ENCODE peak calls at places on chromosome 15, in five cellular contexts. M is transverse colon; R is CD8-positive, alpha-beta T cell; P is pancreas; Q is esophagus squamous epithelium. L is an unnamed sample.

GRCh38 chr15:37616215-37616614 is 318.2 kb upstream of the TMCO5A start:
- DNase-seq in Q (no peak), P (no peak), R (no peak), M (no peak), L (no peak)

GRCh38 chr15:44738340-44738984 is 2.1 kb downstream of the TRIM69 start:
- DNase-seq in R (no peak), Q (no peak), P (no peak), M (no peak), L (no peak)

GRCh38 chr15:68818088-68818670 is 2.5 kb downstream of the ANP32A start:
- DNase-seq in P (peak; percentile 77), R (peak; percentile 50), Q (no peak), M (peak; percentile 69), L (no peak)

GRCh38 chr15:69573815-69574472 is 121.3 kb downstream of the RPLP1 start:
- DNase-seq in Q (no peak), R (no peak), P (no peak), M (no peak), L (no peak)

GRCh38 chr15:58910456-58910855 is 23.0 kb downstream of the SLTM start:
- DNase-seq in P (no peak), R (no peak), Q (no peak), M (no peak), L (no peak)

GRCh38 chr15:42118650-42119531 is 24.5 kb upstream of the PLA2G4D start:
- DNase-seq in M (peak; percentile 41), Q (no peak), P (no peak), R (no peak), L (no peak)

GRCh38 chr15:60347480-60348069 is 50.2 kb downstream of the ANXA2 start:
- DNase-seq in M (no peak), R (no peak), Q (no peak), P (no peak), L (no peak)

GRCh38 chr15:96345560-96346389 is 15.3 kb downstream of the NR2F2 start:
- DNase-seq in Q (no peak), R (no peak), M (no peak), P (no peak), L (no peak)

GRCh38 chr15:83199288-83199687 is 8.3 kb downstream of the HDGFL3 start:
- DNase-seq in P (no peak), Q (no peak), M (no peak), R (no peak), L (no peak)

GRCh38 chr15:73927476-73928240 is 1.4 kb downstream of the LOXL1 start:
- DNase-seq in R (peak; percentile 68), P (peak; percentile 76), M (peak; percentile 70), Q (no peak), L (no peak)

GRCh38 chr15:39504812-39505211 is 76.1 kb upstream of the THBS1 start:
- DNase-seq in M (no peak), P (no peak), Q (no peak), R (no peak), L (no peak)

GRCh38 chr15:74196175-74196574 is 6.4 kb downstream of the STRA6 start:
- DNase-seq in P (no peak), Q (no peak), M (peak; percentile 86), R (no peak), L (no peak)

GRCh38 chr15:64604319-64604718 is 143.9 kb downstream of the ZNF609 start:
- DNase-seq in M (no peak), Q (no peak), P (no peak), R (no peak), L (no peak)

GRCh38 chr15:78550815-78551214 is 10.6 kb downstream of the PSMA4 start:
- DNase-seq in P (no peak), Q (no peak), M (no peak), R (no peak), L (no peak)

GRCh38 chr15:95604634-95605036 is 725.9 kb upstream of the NR2F2 start:
- DNase-seq in Q (no peak), M (no peak), P (no peak), R (no peak), L (no peak)

GRCh38 chr15:37536967-37537624 is 397.3 kb upstream of the TMCO5A start:
- DNase-seq in Q (no peak), M (no peak), R (no peak), P (no peak), L (no peak)

GRCh38 chr15:82297546-82297945 is 34.9 kb downstream of the SAXO2 start:
- DNase-seq in P (no peak), M (no peak), Q (no peak), R (no peak), L (no peak)

GRCh38 chr15:81492303-81492702 is 118.3 kb upstream of the TMC3 start:
- DNase-seq in M (no peak), Q (no peak), R (no peak), P (no peak), L (peak; percentile 64)

GRCh38 chr15:77599899-77600298 is 32.8 kb downstream of the LINGO1 start:
- DNase-seq in M (peak; percentile 33), Q (no peak), P (no peak), R (no peak), L (peak; percentile 63)

GRCh38 chr15:38817427-38818155 is 253.0 kb upstream of the RASGRP1 start:
- DNase-seq in R (peak; percentile 75), Q (peak; percentile 3), P (peak; percentile 80), M (peak; percentile 90), L (peak; percentile 80)

GRCh38 chr15:87354661-87355410 is 901.7 kb downstream of the NTRK3 start:
- DNase-seq in R (no peak), M (no peak), Q (no peak), P (no peak), L (no peak)

GRCh38 chr15:74406992-74407705 is 26.6 kb downstream of the SEMA7A start:
- DNase-seq in P (no peak), R (no peak), M (no peak), Q (no peak), L (peak; percentile 76)

GRCh38 chr15:99157456-99157855 is 52.6 kb downstream of the SYNM start:
- DNase-seq in R (no peak), M (no peak), P (no peak), Q (no peak), L (no peak)

GRCh38 chr15:63538876-63539275 is 34.5 kb downstream of the USP3 start:
- DNase-seq in Q (no peak), R (no peak), P (no peak), M (no peak), L (no peak)

GRCh38 chr15:97902140-97902780 is 58.2 kb upstream of the ARRDC4 start:
- DNase-seq in Q (no peak), M (no peak), R (no peak), P (no peak), L (peak; percentile 34)

GRCh38 chr15:101192081-101192480 is 59.8 kb downstream of the CHSY1 start:
- DNase-seq in R (no peak), M (no peak), Q (no peak), P (no peak), L (no peak)

GRCh38 chr15:94225616-94226015 is 5.7 kb upstream of the MCTP2 start:
- DNase-seq in M (no peak), P (no peak), R (no peak), Q (no peak), L (no peak)

GRCh38 chr15:29638781-29639180 is 183.5 kb downstream of the TJP1 start:
- DNase-seq in Q (no peak), M (no peak), P (no peak), R (no peak), L (no peak)

GRCh38 chr15:83111149-83111548 is 3.7 kb downstream of the TM6SF1 start:
- DNase-seq in P (no peak), Q (no peak), M (no peak), R (no peak), L (no peak)

GRCh38 chr15:57903626-57904025 is 161.9 kb downstream of the ALDH1A2 start:
- DNase-seq in R (no peak), Q (no peak), M (no peak), P (no peak), L (no peak)

GRCh38 chr15:73338606-73339388 is 30.0 kb downstream of the HCN4 start:
- DNase-seq in R (no peak), M (no peak), Q (no peak), P (no peak), L (no peak)

GRCh38 chr15:85518979-85519761 is 138.8 kb downstream of the AKAP13 start:
- DNase-seq in R (no peak), M (no peak), Q (no peak), P (no peak), L (no peak)

GRCh38 chr15:25933456-25934158 is 70.5 kb upstream of the ATP10A start:
- DNase-seq in M (peak; percentile 50), Q (no peak), P (peak; percentile 40), R (peak; percentile 34), L (peak; percentile 61)
- H3K4me3 ChIP-seq in M (no peak overlapping the region), Q (no peak overlapping the region), P (peak overlapping the region; percentile 13), R (peak overlapping the region; percentile 33), L (peak overlapping the region; percentile 9)

GRCh38 chr15:43508421-43508820 is 9.0 kb upstream of the MAP1A start:
- DNase-seq in P (no peak), Q (no peak), R (no peak), M (no peak), L (no peak)
- H3K27ac ChIP-seq in P (no peak overlapping the region), Q (peak overlapping the region; percentile 81), R (no peak overlapping the region), M (peak overlapping the region; percentile 82), L (peak overlapping the region; percentile 99)

DNA sequence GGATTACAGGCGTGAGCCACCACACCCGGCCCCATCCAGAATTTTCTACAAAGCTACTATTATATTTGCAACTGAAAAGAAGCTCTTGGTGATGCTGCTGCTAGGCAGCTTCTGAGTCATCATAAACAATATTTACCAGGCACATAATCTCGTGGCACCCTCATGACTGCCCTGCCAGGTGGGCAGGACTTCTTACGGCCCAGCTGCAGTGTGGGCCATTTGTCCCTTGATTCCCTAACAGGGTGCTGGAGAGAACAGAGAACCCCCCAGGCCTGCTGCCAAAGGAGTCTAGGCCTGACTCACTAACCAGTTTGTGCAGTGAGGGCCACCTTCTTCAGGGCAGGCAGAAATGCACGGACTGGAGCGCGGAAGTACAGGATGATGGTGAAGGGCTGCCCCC is 4.9 kb downstream of the EPB42 start:
- DNase-seq in M (no peak), P (no peak), R (no peak), Q (no peak), L (no peak)
- TF ChIP-seq CTCF in M (no peak), P (no peak), R (no peak), Q (no peak), L (no peak)

GRCh38 chr15:70702584-70702983 is 60.8 kb downstream of the UACA start:
- DNase-seq in Q (no peak), P (no peak), R (no peak), M (no peak), L (no peak)
- H3K4me3 ChIP-seq in Q (no peak overlapping the region), P (no peak overlapping the region), R (no peak overlapping the region), M (no peak overlapping the region), L (no peak overlapping the region)

GRCh38 chr15:91861223-91861622 is 7.7 kb downstream of the SLCO3A1 start:
- DNase-seq in M (no peak), P (no peak), Q (no peak), R (no peak), L (no peak)
- H3K27ac ChIP-seq in M (no peak overlapping the region), P (no peak overlapping the region), Q (no peak overlapping the region), R (no peak overlapping the region), L (no peak overlapping the region)

DNA sequence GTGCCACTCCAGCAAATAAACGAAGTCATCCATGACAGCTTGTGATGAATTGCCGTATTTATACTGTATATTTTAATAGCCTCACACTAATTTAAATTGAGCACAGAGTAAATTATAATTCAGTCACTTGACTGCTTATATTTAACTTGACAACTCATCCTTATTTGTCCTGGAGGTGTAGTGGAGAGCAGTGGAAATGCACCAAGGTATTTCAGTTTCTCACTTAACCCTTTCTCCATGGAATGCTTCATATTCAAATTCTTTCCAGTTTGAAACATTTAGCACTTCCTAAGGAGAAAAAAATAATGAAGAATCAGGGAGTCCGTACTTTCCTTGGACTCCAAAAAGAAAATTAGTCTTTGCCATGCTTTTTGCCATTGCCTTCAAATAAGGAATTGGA is 99.0 kb downstream of the MAP2K5 start:
- DNase-seq in M (no peak), R (no peak), P (no peak), Q (no peak), L (no peak)
- TF ChIP-seq CTCF in M (no peak), R (no peak), P (no peak), Q (no peak), L (no peak)